ENCODE peak calls at places on chromosome X, in eight cellular contexts. A, X, N, Y, V, G, T and K are unnamed samples.

GRCh38 chrX:54447461-54447860 is 7.3 kb downstream of the TSR2 start:
- DNase-seq in T (no peak), G (no peak), Y (no peak), N (no peak), V (no peak), X (no peak), A (no peak), K (no peak)

GRCh38 chrX:53089224-53089842 is 4.6 kb upstream of the KANTR start:
- DNase-seq in X (peak; percentile 37), A (no peak), Y (no peak), N (peak; percentile 63), T (no peak), G (peak; percentile 28), V (peak; percentile 58), K (peak; percentile 57)

GRCh38 chrX:134599173-134599914 is 58.9 kb downstream of the PLAC1 start:
- DNase-seq in Y (no peak), V (peak; percentile 32), G (peak; percentile 11), T (no peak), A (peak; percentile 37), X (peak; percentile 21), N (no peak), K (no peak)

GRCh38 chrX:147573266-147573665 is 338.5 kb upstream of the FMR1 start:
- DNase-seq in N (no peak), V (no peak), Y (no peak), A (no peak), X (no peak), G (no peak), T (no peak), K (no peak)

GRCh38 chrX:52852110-52852872 is 15.6 kb downstream of the XAGE3 start:
- DNase-seq in Y (peak; percentile 0), X (no peak), A (no peak), T (no peak), N (no peak), V (no peak), G (no peak), K (no peak)

GRCh38 chrX:11381464-11381863 is 88.3 kb downstream of the AMELX start:
- DNase-seq in A (no peak), N (no peak), V (peak; percentile 59), G (no peak), Y (peak; percentile 18), X (no peak), T (no peak), K (no peak)

GRCh38 chrX:42422961-42423360 is 355.0 kb downstream of the PPP1R2C start:
- DNase-seq in T (no peak), A (no peak), X (no peak), G (no peak), N (no peak), V (no peak), Y (no peak), K (no peak)

GRCh38 chrX:2967012-2967411 is 37.9 kb upstream of the ARSD start:
- DNase-seq in X (no peak), A (no peak), N (no peak), Y (no peak), T (no peak), V (no peak), G (no peak), K (no peak)

GRCh38 chrX:149909324-149910177 is 19.8 kb upstream of the HSFX4 start:
- DNase-seq in G (no peak), Y (no peak), T (no peak), N (no peak), A (no peak), V (no peak), X (no peak), K (no peak)

GRCh38 chrX:124194209-124194608 is 138.3 kb upstream of the TEX13D start:
- DNase-seq in A (no peak), V (no peak), G (no peak), T (no peak), X (no peak), N (no peak), Y (no peak), K (no peak)

GRCh38 chrX:154502989-154503388 is 12.6 kb upstream of the SLC10A3 start:
- DNase-seq in V (no peak), G (no peak), X (no peak), Y (no peak), N (no peak), T (no peak), A (no peak), K (no peak)

GRCh38 chrX:68710870-68711576 is 63.6 kb downstream of the STARD8 start:
- DNase-seq in A (no peak), Y (no peak), G (no peak), X (peak; percentile 13), N (no peak), V (peak; percentile 28), T (no peak), K (no peak)